ENCODE peak calls at places on chromosome 12, in four cellular contexts. Q, I, M and C are unnamed samples.

GRCh38 chr12:120800665-120801064 is 75.0 kb downstream of the ACADS start:
- ATAC-seq in Q (no peak), I (peak; percentile 55), M (no peak), C (no peak)

GRCh38 chr12:68018315-68018714 is 29.1 kb downstream of the IFNG-AS1 start:
- ATAC-seq in Q (no peak), I (no peak), M (no peak), C (no peak)

GRCh38 chr12:30782316-30783173 is 27.8 kb upstream of the CAPRIN2 start:
- ATAC-seq in Q (no peak), I (no peak), M (no peak), C (no peak)

GRCh38 chr12:100464529-100464928 is 9.1 kb upstream of the NR1H4 start:
- ATAC-seq in Q (no peak), I (no peak), M (no peak), C (no peak)

GRCh38 chr12:91620949-91621348 is 438.3 kb upstream of the DCN start:
- ATAC-seq in Q (no peak), I (no peak), M (no peak), C (no peak)

GRCh38 chr12:97751704-97752103 is 289.1 kb downstream of the RMST start:
- ATAC-seq in Q (no peak), I (no peak), M (no peak), C (no peak)

GRCh38 chr12:46830731-46831334 is 5.0 kb upstream of the SLC38A4 start:
- ATAC-seq in Q (no peak), I (peak; percentile 36), M (peak; percentile 66), C (peak; percentile 82)

GRCh38 chr12:116087399-116087798 is 190.1 kb downstream of the MED13L start:
- ATAC-seq in Q (no peak), I (peak; percentile 35), M (no peak), C (no peak)

GRCh38 chr12:47774664-47775063 is 1.6 kb downstream of the SLC48A1 start:
- ATAC-seq in Q (no peak), I (no peak), M (no peak), C (no peak)

GRCh38 chr12:105706321-105706972 is 376.0 kb downstream of the C12orf75 start:
- ATAC-seq in Q (no peak), I (no peak), M (peak; percentile 81), C (no peak)

GRCh38 chr12:106275458-106275857 is 27.1 kb upstream of the TCP11L2 start:
- ATAC-seq in Q (no peak), I (no peak), M (no peak), C (no peak)

GRCh38 chr12:4154672-4155225 is 118.8 kb upstream of the CCND2 start:
- ATAC-seq in Q (no peak), I (no peak), M (no peak), C (no peak)